ENCODE peak calls at places on chromosome 12, in nine cellular contexts. S, I, Z, V, K, R, M, P and D are unnamed samples.

GRCh38 chr12:69676257-69677012 is 22.7 kb downstream of the BEST3 start:
- DNase-seq in R (no peak), Z (no peak), M (no peak), I (no peak), V (no peak), K (no peak), S (no peak), P (no peak), D (no peak)

GRCh38 chr12:93197067-93197593 is 180.6 kb upstream of the NUDT4 start:
- DNase-seq in R (peak), S (no peak), I (no peak), P (no peak), M (no peak), K (no peak), Z (peak), V (no peak), D (peak)

GRCh38 chr12:21941522-21942376 is 523 bp upstream of the ABCC9 start:
- DNase-seq in R (peak), P (peak), I (no peak), S (peak), Z (peak), V (peak), M (no peak), K (no peak), D (no peak)

GRCh38 chr12:107079172-107080011 is 14.0 kb downstream of the CRY1 start:
- DNase-seq in R (peak), M (no peak), V (no peak), K (no peak), S (peak), I (no peak), P (no peak), Z (peak), D (peak)

GRCh38 chr12:44375694-44376093 is 500.4 kb downstream of the NELL2 start:
- DNase-seq in S (no peak), V (no peak), M (no peak), R (no peak), P (no peak), Z (no peak), K (peak), I (no peak), D (no peak)

GRCh38 chr12:52636189-52636588 is 15.8 kb downstream of the KRT2 start:
- DNase-seq in K (no peak), P (no peak), Z (no peak), V (no peak), M (no peak), I (no peak), R (no peak), S (no peak), D (no peak)

GRCh38 chr12:117300131-117300530 is 61.3 kb downstream of the NOS1 start:
- DNase-seq in R (no peak), Z (no peak), I (no peak), S (no peak), V (no peak), P (no peak), M (no peak), K (no peak), D (no peak)

GRCh38 chr12:48351022-48351708 is 446 bp upstream of the ZNF641 start:
- DNase-seq in I (peak), V (peak), Z (peak), M (peak), R (peak), S (peak), P (peak), K (no peak), D (peak)

GRCh38 chr12:47014474-47014873 is 64.9 kb upstream of the PCED1B start:
- DNase-seq in V (no peak), I (no peak), Z (peak), K (no peak), S (peak), P (no peak), R (peak), M (no peak), D (peak)

GRCh38 chr12:89390802-89391673 is 38.7 kb upstream of the DUSP6 start:
- DNase-seq in I (no peak), V (no peak), S (peak), M (peak), K (no peak), P (no peak), Z (peak), R (peak), D (peak)

GRCh38 chr12:68785358-68785757 is 22.6 kb upstream of the MDM2 start:
- DNase-seq in V (no peak), R (no peak), I (no peak), K (no peak), S (no peak), P (no peak), M (no peak), Z (peak), D (peak)

GRCh38 chr12:40226652-40227051 is 1.9 kb downstream of the LRRK2 start:
- DNase-seq in M (peak), I (no peak), K (peak), V (no peak), Z (peak), P (peak), R (peak), S (peak), D (peak)

GRCh38 chr12:49061157-49061650 is 610 bp upstream of the KMT2D start:
- DNase-seq in S (no peak), Z (no peak), K (peak), I (no peak), P (no peak), V (no peak), M (no peak), R (no peak), D (no peak)

GRCh38 chr12:51923506-51924365 is 16.4 kb downstream of the ACVRL1 start:
- DNase-seq in P (peak), S (no peak), K (peak), Z (peak), R (peak), M (no peak), I (peak), V (peak), D (no peak)

GRCh38 chr12:72273499-72273837 is 1.3 kb downstream of the TRHDE start:
- DNase-seq in Z (no peak), P (peak), M (no peak), V (no peak), I (no peak), R (no peak), S (no peak), K (peak), D (no peak)

GRCh38 chr12:42587564-42588307 is 1.8 kb downstream of the PRICKLE1 start:
- DNase-seq in V (no peak), S (no peak), M (no peak), Z (peak), I (no peak), P (peak), K (no peak), R (no peak), D (no peak)

GRCh38 chr12:96197503-96198272 is 3.5 kb downstream of the ELK3 start:
- DNase-seq in S (peak), P (no peak), I (no peak), Z (peak), R (peak), M (peak), V (no peak), K (no peak), D (peak)

GRCh38 chr12:101789171-101789570 is 41.6 kb downstream of the GNPTAB start:
- DNase-seq in P (peak), V (no peak), K (no peak), S (no peak), Z (no peak), I (no peak), M (no peak), R (no peak), D (no peak)

GRCh38 chr12:3535431-3535841 is 44.4 kb downstream of the PRMT8 start:
- DNase-seq in K (no peak), I (no peak), S (no peak), R (no peak), M (no peak), Z (no peak), P (no peak), V (no peak), D (no peak)

GRCh38 chr12:106345739-106346138 is 11.8 kb upstream of the POLR3B start:
- DNase-seq in P (peak), Z (peak), V (no peak), I (no peak), M (no peak), K (no peak), S (peak), R (peak), D (peak)

GRCh38 chr12:124567035-124567672 is at the start of gene NCOR2:
- DNase-seq in I (no peak), K (peak), S (no peak), Z (no peak), M (no peak), R (no peak), V (no peak), P (no peak), D (no peak)

GRCh38 chr12:52585951-52586350 is 12.3 kb upstream of the KRT74 start:
- DNase-seq in P (no peak), K (no peak), M (no peak), S (no peak), V (no peak), R (no peak), I (no peak), Z (no peak), D (no peak)

GRCh38 chr12:1595026-1595561 is 713 bp upstream of the FBXL14 start:
- DNase-seq in R (no peak), I (no peak), P (peak), Z (no peak), V (no peak), K (no peak), S (peak), M (no peak), D (no peak)

GRCh38 chr12:45833401-45833800 is 103.9 kb downstream of the ARID2 start:
- DNase-seq in R (no peak), I (no peak), V (no peak), S (no peak), K (no peak), Z (no peak), P (no peak), M (no peak), D (no peak)

GRCh38 chr12:98418357-98419075 is 96.9 kb upstream of the TMPO start:
- DNase-seq in S (peak), Z (peak), M (peak), R (peak), V (peak), P (peak), K (peak), I (peak), D (peak)

GRCh38 chr12:23564454-23564853 is 385.0 kb downstream of the SOX5 start:
- DNase-seq in K (no peak), I (no peak), M (no peak), P (no peak), R (no peak), S (no peak), Z (no peak), V (no peak), D (no peak)

GRCh38 chr12:14264316-14264715 is 101.2 kb upstream of the ATF7IP start:
- DNase-seq in Z (peak), P (no peak), S (no peak), R (peak), M (no peak), K (no peak), V (no peak), I (no peak), D (peak)

GRCh38 chr12:27123642-27124041 is 41.3 kb upstream of the C12orf71 start:
- DNase-seq in R (no peak), V (no peak), I (no peak), Z (peak), K (peak), P (no peak), M (no peak), S (no peak), D (no peak)

GRCh38 chr12:75690556-75690955 is 179.1 kb upstream of the KRR1 start:
- DNase-seq in Z (peak), M (peak), I (no peak), P (no peak), V (no peak), R (peak), K (no peak), S (peak), D (peak)

GRCh38 chr12:80509781-80510556 is 65.9 kb downstream of the PTPRQ start:
- DNase-seq in Z (peak), K (no peak), I (no peak), P (no peak), M (peak), S (peak), R (peak), V (no peak), D (peak)

GRCh38 chr12:113384778-113385177 is 18.9 kb downstream of the SDS start:
- DNase-seq in Z (no peak), I (no peak), S (no peak), R (no peak), V (no peak), K (no peak), M (no peak), P (no peak), D (no peak)

GRCh38 chr12:88775742-88776151 is 195.5 kb upstream of the KITLG start:
- DNase-seq in R (no peak), K (no peak), P (peak), V (no peak), Z (no peak), I (no peak), M (no peak), S (no peak), D (no peak)

GRCh38 chr12:62256408-62257079 is 3.7 kb upstream of the USP15 start:
- DNase-seq in Z (no peak), V (no peak), P (peak), K (no peak), R (no peak), M (no peak), S (no peak), I (no peak), D (no peak)

GRCh38 chr12:28010036-28010435 is 37.5 kb upstream of the PTHLH start:
- DNase-seq in R (no peak), P (no peak), S (no peak), Z (no peak), I (no peak), M (no peak), K (no peak), V (no peak), D (no peak)

DNA sequence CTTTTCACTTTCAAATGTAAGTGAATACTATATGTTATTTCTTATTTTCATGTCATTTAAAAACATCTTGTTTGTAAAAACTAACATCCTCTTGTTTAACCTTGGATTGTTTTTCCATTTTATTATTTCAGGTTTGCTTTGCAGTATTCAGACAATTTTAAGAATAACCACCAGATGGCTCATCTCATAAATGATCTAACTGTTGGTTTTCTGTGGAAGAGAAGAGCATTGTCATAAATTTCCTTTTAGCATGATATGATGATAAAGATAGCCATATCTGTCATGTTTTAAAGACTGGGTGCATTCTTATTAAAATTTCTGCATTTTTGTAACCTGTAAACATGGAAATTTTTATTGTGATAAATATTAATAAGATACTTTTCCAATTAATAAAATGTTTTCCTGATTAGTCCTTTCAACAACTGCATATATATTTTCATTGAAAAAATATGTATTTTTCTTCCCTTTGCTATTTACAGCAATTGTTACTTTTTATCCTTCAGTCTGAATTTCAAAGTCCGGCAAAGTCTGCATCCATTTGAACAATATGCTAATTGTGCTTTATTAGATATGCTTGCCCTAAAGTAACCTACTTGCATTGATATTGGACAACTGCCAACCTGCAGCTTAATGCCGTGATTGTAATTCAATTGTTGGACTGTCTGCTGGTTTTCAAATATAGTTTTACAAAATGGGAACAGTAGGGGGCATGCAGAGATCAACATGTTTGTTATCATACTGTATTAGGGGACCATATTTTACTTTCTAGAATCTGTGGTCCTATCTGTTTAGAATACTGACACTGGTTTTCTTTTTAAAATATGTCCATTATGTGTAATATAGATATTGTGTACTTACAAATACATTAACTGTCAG is 163.4 kb downstream of the GARIN6 start:
- DNase-seq in I (no peak), S (peak), R (no peak), V (no peak), P (peak), Z (peak), M (no peak), K (peak), D (peak)
- TF ChIP-seq CTCF in I (peak), S (peak), R (peak), V (peak), P (peak), Z (peak), M (peak), K (no peak), D (peak)

DNA sequence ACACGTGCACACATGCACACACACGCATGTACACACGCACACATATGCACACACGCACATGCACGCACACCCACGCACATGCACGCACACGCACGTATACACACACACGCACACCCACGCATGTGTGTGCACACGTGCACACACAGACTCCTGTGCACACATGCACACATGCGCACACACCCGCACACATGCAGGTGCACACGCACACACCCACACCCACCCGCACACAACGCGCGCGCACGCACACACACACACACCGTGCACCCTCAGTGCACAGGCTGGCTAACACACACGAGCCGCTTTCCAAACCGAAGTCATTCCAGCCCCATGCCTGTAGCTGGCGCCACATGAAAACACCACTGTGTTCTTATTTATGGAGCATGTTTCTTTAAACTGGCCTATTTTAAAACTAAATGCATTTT is 45.3 kb downstream of the GALNT9 start:
- DNase-seq in M (no peak), V (peak), S (no peak), K (no peak), R (peak), I (no peak), Z (peak), P (no peak), D (peak)
- TF ChIP-seq CTCF in M (peak), V (no peak), S (peak), K (no peak), R (peak), I (no peak), Z (peak), P (no peak), D (peak)

GRCh38 chr12:6570264-6570887 is 2.3 kb upstream of the NOP2 start:
- DNase-seq in Z (peak), V (peak), P (peak), K (peak), S (peak), I (no peak), M (no peak), R (peak), D (no peak)
- TF ChIP-seq CTCF in Z (peak), V (peak), P (peak), K (peak), S (peak), I (no peak), M (peak), R (peak), D (peak)

DNA sequence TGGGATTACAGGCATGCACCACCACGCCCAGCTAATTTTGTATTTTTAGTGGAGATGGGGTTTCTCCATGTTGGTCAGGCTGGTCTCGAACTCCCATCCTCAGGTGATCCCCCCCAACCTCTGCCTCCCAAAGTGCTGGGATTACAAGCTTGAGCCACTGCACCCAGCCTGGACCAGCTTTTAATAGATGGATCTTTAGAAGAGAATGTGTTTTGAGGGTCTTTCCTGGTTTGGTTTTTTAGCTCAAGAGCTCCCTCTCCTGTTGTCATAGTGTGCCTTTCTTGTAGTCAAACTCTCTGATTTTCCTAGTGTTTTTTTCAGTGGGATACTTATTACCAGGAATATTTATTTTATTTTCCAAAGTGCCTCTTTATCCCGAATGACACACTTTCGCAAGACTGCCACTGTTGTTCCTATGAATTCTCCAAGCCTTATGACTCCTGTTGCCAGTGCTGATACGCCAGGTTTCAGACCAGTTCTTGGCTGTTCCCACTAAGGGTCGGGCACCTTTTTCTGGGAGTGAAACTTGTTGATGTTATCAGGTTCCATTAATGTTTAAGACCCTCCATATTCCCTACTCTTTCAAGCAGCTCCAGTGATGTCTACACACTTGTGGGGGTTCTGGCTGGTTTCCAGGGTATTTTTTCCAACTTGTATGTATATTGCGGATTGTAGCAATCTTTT is 31.5 kb upstream of the LIMA1 start:
- DNase-seq in S (peak), Z (peak), V (no peak), P (no peak), M (no peak), I (no peak), R (peak), K (peak), D (peak)
- TF ChIP-seq CTCF in S (peak), Z (peak), V (peak), P (peak), M (peak), I (no peak), R (peak), K (peak), D (peak)

GRCh38 chr12:128269108-128269713 is 2.2 kb downstream of the TMEM132C start:
- DNase-seq in I (no peak), M (no peak), S (no peak), K (no peak), R (no peak), Z (no peak), P (peak), V (no peak), D (no peak)

GRCh38 chr12:128268348-128268725 is 1.4 kb downstream of the TMEM132C start:
- DNase-seq in P (no peak), V (no peak), S (no peak), K (no peak), M (no peak), R (no peak), Z (no peak), I (no peak), D (no peak)

GRCh38 chr12:128267246-128267622 is 264 bp downstream of the TMEM132C start:
- DNase-seq in K (no peak), M (no peak), Z (no peak), I (no peak), S (no peak), V (no peak), R (no peak), P (no peak), D (no peak)

GRCh38 chr12:128266559-128267245 is at the start of gene TMEM132C:
- DNase-seq in I (no peak), M (no peak), K (no peak), Z (no peak), V (no peak), S (no peak), R (no peak), P (no peak), D (no peak)

GRCh38 chr12:128267651-128268347 is 829 bp downstream of the TMEM132C start:
- DNase-seq in S (no peak), P (peak), R (no peak), Z (no peak), M (no peak), I (no peak), K (no peak), V (no peak), D (no peak)
- TF ChIP-seq CTCF in S (no peak), P (no peak), R (no peak), Z (no peak), M (no peak), I (no peak), K (no peak), V (no peak), D (no peak)

GRCh38 chr12:121061831-121062230 is 22.8 kb upstream of the OASL start:
- DNase-seq in M (no peak), Z (peak), I (no peak), R (no peak), V (no peak), S (no peak), K (no peak), P (no peak), D (peak)
- TF ChIP-seq CTCF in M (peak), Z (peak), I (no peak), R (peak), V (no peak), S (peak), K (no peak), P (peak), D (peak)

GRCh38 chr12:57583008-57583831 is 7.8 kb upstream of the PIP4K2C start:
- DNase-seq in Z (peak), P (peak), S (peak), K (peak), M (peak), I (peak), R (peak), V (no peak), D (peak)

GRCh38 chr12:57580466-57580795 is 10.6 kb upstream of the PIP4K2C start:
- DNase-seq in K (no peak), S (no peak), Z (no peak), V (no peak), R (no peak), P (no peak), M (no peak), I (peak), D (no peak)

GRCh38 chr12:57584050-57584449 is 6.9 kb upstream of the PIP4K2C start:
- DNase-seq in M (no peak), Z (no peak), V (no peak), I (peak), K (no peak), S (no peak), R (no peak), P (no peak), D (no peak)

GRCh38 chr12:57581802-57582201 is 9.2 kb upstream of the PIP4K2C start:
- DNase-seq in M (no peak), I (no peak), R (no peak), Z (no peak), P (no peak), K (no peak), V (no peak), S (no peak), D (no peak)

GRCh38 chr12:57582440-57582839 is 8.6 kb upstream of the PIP4K2C start:
- DNase-seq in S (no peak), Z (no peak), K (no peak), M (no peak), P (no peak), R (no peak), V (no peak), I (no peak), D (no peak)
- TF ChIP-seq CTCF in S (no peak), Z (no peak), K (no peak), M (no peak), P (no peak), R (no peak), V (no peak), I (no peak), D (no peak)